ENCODE peak calls at places on chromosomes 7 and 10, in seven cellular contexts. One of them, this sample, is unnamed.

GRCh38 chr7:44325181-44325671 is at the start of gene CAMK2B:
- DNase-seq in CD4-positive, alpha-beta T cell: no peak
- DNase-seq in HAP-1: no peak
- DNase-seq in retina: no peak
- DNase-seq in ureter: no peak
- DNase-seq in stimulated activated CD4-positive, alpha-beta T cell treated with anti-CD3 and anti-CD28 coated beads, Interleukin-4, amount 100 ng/mL, for 1 hour: no peak
- DNase-seq in chondrocyte: no peak
- DNase-seq in this sample: no peak

GRCh38 chr7:130426541-130426940 is 14.3 kb downstream of the CEP41 start:
- DNase-seq in retina: no peak
- DNase-seq in chondrocyte: no peak
- DNase-seq in HAP-1: no peak
- DNase-seq in CD4-positive, alpha-beta T cell: no peak
- DNase-seq in ureter: no peak
- DNase-seq in stimulated activated CD4-positive, alpha-beta T cell treated with anti-CD3 and anti-CD28 coated beads, Interleukin-4, amount 100 ng/mL, for 1 hour: no peak
- DNase-seq in this sample: no peak

GRCh38 chr7:124780056-124780455 is 14.5 kb upstream of the GPR37 start:
- DNase-seq in chondrocyte: no peak
- DNase-seq in CD4-positive, alpha-beta T cell: no peak
- DNase-seq in stimulated activated CD4-positive, alpha-beta T cell treated with anti-CD3 and anti-CD28 coated beads, Interleukin-4, amount 100 ng/mL, for 1 hour: no peak
- DNase-seq in ureter: no peak
- DNase-seq in HAP-1: no peak
- DNase-seq in retina: no peak
- DNase-seq in this sample: no peak

GRCh38 chr10:61140765-61141392 is 196.9 kb upstream of the RHOBTB1 start:
- DNase-seq in ureter: no peak
- DNase-seq in retina: peak
- DNase-seq in CD4-positive, alpha-beta T cell: no peak
- DNase-seq in HAP-1: peak
- DNase-seq in chondrocyte: no peak
- DNase-seq in stimulated activated CD4-positive, alpha-beta T cell treated with anti-CD3 and anti-CD28 coated beads, Interleukin-4, amount 100 ng/mL, for 1 hour: no peak
- DNase-seq in this sample: peak

GRCh38 chr10:69874464-69874863 is 72.8 kb downstream of the COL13A1 start:
- DNase-seq in HAP-1: no peak
- DNase-seq in chondrocyte: no peak
- DNase-seq in CD4-positive, alpha-beta T cell: no peak
- DNase-seq in stimulated activated CD4-positive, alpha-beta T cell treated with anti-CD3 and anti-CD28 coated beads, Interleukin-4, amount 100 ng/mL, for 1 hour: no peak
- DNase-seq in ureter: no peak
- DNase-seq in retina: no peak
- DNase-seq in this sample: no peak

GRCh38 chr7:106620034-106620433 is 40.9 kb downstream of the CCDC71L start:
- DNase-seq in stimulated activated CD4-positive, alpha-beta T cell treated with anti-CD3 and anti-CD28 coated beads, Interleukin-4, amount 100 ng/mL, for 1 hour: no peak
- DNase-seq in chondrocyte: no peak
- DNase-seq in CD4-positive, alpha-beta T cell: no peak
- DNase-seq in ureter: no peak
- DNase-seq in HAP-1: no peak
- DNase-seq in retina: no peak
- DNase-seq in this sample: no peak

GRCh38 chr10:77638766-77639101 is 1.1 kb upstream of the KCNMA1 start:
- DNase-seq in chondrocyte: no peak
- DNase-seq in retina: no peak
- DNase-seq in stimulated activated CD4-positive, alpha-beta T cell treated with anti-CD3 and anti-CD28 coated beads, Interleukin-4, amount 100 ng/mL, for 1 hour: no peak
- DNase-seq in HAP-1: no peak
- DNase-seq in CD4-positive, alpha-beta T cell: no peak
- DNase-seq in ureter: no peak
- DNase-seq in this sample: no peak

GRCh38 chr10:125929613-125930012 is 33.2 kb downstream of the FANK1 start:
- DNase-seq in stimulated activated CD4-positive, alpha-beta T cell treated with anti-CD3 and anti-CD28 coated beads, Interleukin-4, amount 100 ng/mL, for 1 hour: no peak
- DNase-seq in HAP-1: no peak
- DNase-seq in ureter: no peak
- DNase-seq in chondrocyte: no peak
- DNase-seq in CD4-positive, alpha-beta T cell: no peak
- DNase-seq in retina: no peak
- DNase-seq in this sample: no peak

GRCh38 chr7:99244942-99245341 is 27.7 kb upstream of the MYH16 start:
- DNase-seq in CD4-positive, alpha-beta T cell: no peak
- DNase-seq in ureter: no peak
- DNase-seq in HAP-1: no peak
- DNase-seq in chondrocyte: no peak
- DNase-seq in retina: no peak
- DNase-seq in stimulated activated CD4-positive, alpha-beta T cell treated with anti-CD3 and anti-CD28 coated beads, Interleukin-4, amount 100 ng/mL, for 1 hour: no peak
- DNase-seq in this sample: no peak

GRCh38 chr10:988667-989545 is 672 bp downstream of the GTPBP4 start:
- DNase-seq in ureter: no peak
- DNase-seq in retina: no peak
- DNase-seq in chondrocyte: no peak
- DNase-seq in stimulated activated CD4-positive, alpha-beta T cell treated with anti-CD3 and anti-CD28 coated beads, Interleukin-4, amount 100 ng/mL, for 1 hour: peak
- DNase-seq in HAP-1: no peak
- DNase-seq in CD4-positive, alpha-beta T cell: no peak
- DNase-seq in this sample: peak

GRCh38 chr7:119996634-119997033 is 276.3 kb upstream of the KCND2 start:
- DNase-seq in chondrocyte: no peak
- DNase-seq in HAP-1: no peak
- DNase-seq in retina: no peak
- DNase-seq in ureter: no peak
- DNase-seq in CD4-positive, alpha-beta T cell: no peak
- DNase-seq in stimulated activated CD4-positive, alpha-beta T cell treated with anti-CD3 and anti-CD28 coated beads, Interleukin-4, amount 100 ng/mL, for 1 hour: no peak
- DNase-seq in this sample: no peak

GRCh38 chr7:128904381-128905197 is 5.9 kb downstream of the KCP start:
- DNase-seq in CD4-positive, alpha-beta T cell: no peak
- DNase-seq in chondrocyte: no peak
- DNase-seq in HAP-1: peak
- DNase-seq in ureter: no peak
- DNase-seq in stimulated activated CD4-positive, alpha-beta T cell treated with anti-CD3 and anti-CD28 coated beads, Interleukin-4, amount 100 ng/mL, for 1 hour: no peak
- DNase-seq in retina: peak
- DNase-seq in this sample: peak

GRCh38 chr7:112556633-112557032 is 75.8 kb downstream of the LSMEM1 start:
- DNase-seq in stimulated activated CD4-positive, alpha-beta T cell treated with anti-CD3 and anti-CD28 coated beads, Interleukin-4, amount 100 ng/mL, for 1 hour: no peak
- DNase-seq in retina: no peak
- DNase-seq in ureter: no peak
- DNase-seq in HAP-1: no peak
- DNase-seq in chondrocyte: no peak
- DNase-seq in CD4-positive, alpha-beta T cell: no peak
- DNase-seq in this sample: no peak

GRCh38 chr7:152140560-152140959 is 115.1 kb downstream of the GALNT11 start:
- DNase-seq in stimulated activated CD4-positive, alpha-beta T cell treated with anti-CD3 and anti-CD28 coated beads, Interleukin-4, amount 100 ng/mL, for 1 hour: no peak
- DNase-seq in retina: no peak
- DNase-seq in ureter: no peak
- DNase-seq in chondrocyte: no peak
- DNase-seq in CD4-positive, alpha-beta T cell: no peak
- DNase-seq in HAP-1: no peak
- DNase-seq in this sample: no peak

GRCh38 chr7:149397470-149397869 is 63.4 kb downstream of the ZNF777 start:
- DNase-seq in CD4-positive, alpha-beta T cell: no peak
- DNase-seq in chondrocyte: no peak
- DNase-seq in HAP-1: no peak
- DNase-seq in ureter: no peak
- DNase-seq in retina: no peak
- DNase-seq in stimulated activated CD4-positive, alpha-beta T cell treated with anti-CD3 and anti-CD28 coated beads, Interleukin-4, amount 100 ng/mL, for 1 hour: no peak
- DNase-seq in this sample: no peak

GRCh38 chr7:148905093-148905666 is 21.1 kb upstream of the EZH2 start:
- DNase-seq in HAP-1: no peak
- DNase-seq in stimulated activated CD4-positive, alpha-beta T cell treated with anti-CD3 and anti-CD28 coated beads, Interleukin-4, amount 100 ng/mL, for 1 hour: no peak
- DNase-seq in retina: no peak
- DNase-seq in chondrocyte: no peak
- DNase-seq in CD4-positive, alpha-beta T cell: no peak
- DNase-seq in ureter: no peak
- DNase-seq in this sample: no peak

GRCh38 chr7:1742555-1743303 is 72.7 kb downstream of the ELFN1 start:
- DNase-seq in chondrocyte: no peak
- DNase-seq in ureter: peak
- DNase-seq in HAP-1: peak
- DNase-seq in retina: peak
- DNase-seq in CD4-positive, alpha-beta T cell: peak
- DNase-seq in stimulated activated CD4-positive, alpha-beta T cell treated with anti-CD3 and anti-CD28 coated beads, Interleukin-4, amount 100 ng/mL, for 1 hour: no peak
- DNase-seq in this sample: no peak

GRCh38 chr7:121798896-121799295 is 74.1 kb upstream of the PTPRZ1 start:
- DNase-seq in ureter: no peak
- DNase-seq in chondrocyte: no peak
- DNase-seq in HAP-1: peak
- DNase-seq in retina: peak
- DNase-seq in CD4-positive, alpha-beta T cell: no peak
- DNase-seq in stimulated activated CD4-positive, alpha-beta T cell treated with anti-CD3 and anti-CD28 coated beads, Interleukin-4, amount 100 ng/mL, for 1 hour: no peak
- DNase-seq in this sample: no peak

GRCh38 chr10:72808001-72808400 is 85.5 kb upstream of the OIT3 start:
- DNase-seq in chondrocyte: no peak
- DNase-seq in HAP-1: no peak
- DNase-seq in retina: no peak
- DNase-seq in ureter: no peak
- DNase-seq in stimulated activated CD4-positive, alpha-beta T cell treated with anti-CD3 and anti-CD28 coated beads, Interleukin-4, amount 100 ng/mL, for 1 hour: no peak
- DNase-seq in CD4-positive, alpha-beta T cell: no peak
- DNase-seq in this sample: no peak

GRCh38 chr7:148944935-148945934 is 61.1 kb upstream of the EZH2 start:
- DNase-seq in chondrocyte: peak
- DNase-seq in CD4-positive, alpha-beta T cell: no peak
- DNase-seq in ureter: no peak
- DNase-seq in retina: no peak
- DNase-seq in stimulated activated CD4-positive, alpha-beta T cell treated with anti-CD3 and anti-CD28 coated beads, Interleukin-4, amount 100 ng/mL, for 1 hour: no peak
- DNase-seq in HAP-1: no peak
- DNase-seq in this sample: no peak

GRCh38 chr7:16999541-17000266 is 117.9 kb upstream of the AGR3 start:
- DNase-seq in stimulated activated CD4-positive, alpha-beta T cell treated with anti-CD3 and anti-CD28 coated beads, Interleukin-4, amount 100 ng/mL, for 1 hour: no peak
- DNase-seq in chondrocyte: no peak
- DNase-seq in HAP-1: no peak
- DNase-seq in retina: no peak
- DNase-seq in ureter: no peak
- DNase-seq in CD4-positive, alpha-beta T cell: no peak
- DNase-seq in this sample: no peak

This sample was measured in B cell.